ENCODE peak calls at places on chromosome 10, in six cellular contexts. B, A, F, R, D and E are unnamed samples.

GRCh38 chr10:131494451-131494850 is 182.9 kb upstream of the TCERG1L start:
- DNase-seq in D (no peak), R (no peak), B (no peak), F (peak), A (no peak), E (no peak)

GRCh38 chr10:12480440-12480839 is 131.1 kb downstream of the CAMK1D start:
- DNase-seq in A (no peak), R (no peak), D (no peak), B (no peak), F (no peak), E (no peak)

GRCh38 chr10:127872011-127872741 is 20.6 kb downstream of the CLRN3 start:
- DNase-seq in F (no peak), D (no peak), A (no peak), B (no peak), R (peak), E (no peak)

GRCh38 chr10:4748726-4749443 is 77.1 kb upstream of the AKR1E2 start:
- DNase-seq in B (no peak), F (no peak), R (no peak), D (no peak), A (no peak), E (no peak)

GRCh38 chr10:32142646-32143045 is 86.4 kb upstream of the KIF5B start:
- DNase-seq in R (no peak), D (no peak), B (no peak), A (no peak), F (no peak), E (no peak)

GRCh38 chr10:30013684-30014246 is 45.6 kb downstream of the JCAD start:
- DNase-seq in R (peak), D (no peak), B (no peak), A (no peak), F (no peak), E (no peak)

GRCh38 chr10:123999956-124000615 is 93.3 kb downstream of the CHST15 start:
- DNase-seq in A (no peak), B (no peak), F (peak), D (no peak), R (peak), E (no peak)

GRCh38 chr10:4807803-4808507 is 18.1 kb upstream of the AKR1E2 start:
- DNase-seq in D (no peak), A (no peak), R (no peak), B (no peak), F (no peak), E (peak)

GRCh38 chr10:70816220-70816894 is 609 bp downstream of the SGPL1 start:
- DNase-seq in A (peak), D (peak), R (peak), B (peak), F (no peak), E (peak)

GRCh38 chr10:129787557-129787956 is 176.5 kb downstream of the EBF3 start:
- DNase-seq in R (no peak), B (no peak), D (no peak), A (no peak), F (no peak), E (no peak)

GRCh38 chr10:103659674-103660363 is 166.3 kb downstream of the NEURL1 start:
- DNase-seq in A (peak), D (peak), R (no peak), F (no peak), B (no peak), E (peak)

DNA sequence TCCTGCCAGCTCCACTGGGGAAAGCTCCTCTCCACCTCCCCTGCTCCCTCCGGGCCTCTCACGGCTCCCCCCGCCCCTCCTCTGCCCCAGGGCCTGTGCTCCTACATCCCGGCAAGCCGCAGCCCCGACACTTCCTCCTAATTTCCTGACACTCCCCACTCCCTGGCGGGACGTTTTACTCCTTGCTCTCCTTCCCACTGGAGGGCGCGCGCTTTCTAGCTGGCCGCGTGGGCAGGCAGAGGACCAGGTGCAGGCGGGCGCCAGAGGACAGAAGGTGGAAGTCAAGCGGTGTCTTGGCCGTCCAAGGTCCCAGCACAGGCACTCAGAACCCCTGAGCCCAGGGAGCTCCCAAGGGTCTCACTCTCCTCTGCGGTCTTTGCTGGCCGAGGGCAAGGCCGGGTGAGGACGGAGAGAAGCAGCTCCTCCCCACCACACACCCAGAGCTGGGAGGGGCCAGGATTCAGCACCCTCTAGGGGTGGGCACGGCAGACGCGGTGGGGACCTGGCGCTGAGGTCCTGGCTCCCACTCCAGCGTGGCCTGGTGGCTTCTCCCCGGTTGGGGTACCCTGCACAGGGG is 19.1 kb downstream of the ADAM8 start:
- DNase-seq in B (no peak), R (peak), D (peak), F (no peak), A (peak), E (no peak)
- TF ChIP-seq POLR2A in B (peak), R (no peak), D (no peak), F (no peak), A (no peak), E (no peak)

GRCh38 chr10:82621680-82622079 is 746.7 kb downstream of the NRG3 start:
- DNase-seq in F (no peak), B (no peak), A (no peak), R (no peak), D (no peak), E (no peak)
- TF ChIP-seq POLR2A in F (no peak), B (no peak), A (no peak), R (no peak), D (no peak), E (no peak)

GRCh38 chr10:44958897-44959242 is 732 bp upstream of the RASSF4 start:
- DNase-seq in A (no peak), R (no peak), B (no peak), F (no peak), D (no peak), E (no peak)

GRCh38 chr10:44960482-44961230 is 1.1 kb downstream of the RASSF4 start:
- DNase-seq in F (no peak), B (no peak), A (no peak), D (no peak), R (no peak), E (no peak)

GRCh38 chr10:44960098-44960480 is 487 bp downstream of the RASSF4 start:
- DNase-seq in R (no peak), A (no peak), F (no peak), B (no peak), D (no peak), E (no peak)

GRCh38 chr10:44958196-44958896 is 1.3 kb upstream of the RASSF4 start:
- DNase-seq in A (no peak), D (no peak), R (no peak), F (no peak), B (no peak), E (peak)

DNA sequence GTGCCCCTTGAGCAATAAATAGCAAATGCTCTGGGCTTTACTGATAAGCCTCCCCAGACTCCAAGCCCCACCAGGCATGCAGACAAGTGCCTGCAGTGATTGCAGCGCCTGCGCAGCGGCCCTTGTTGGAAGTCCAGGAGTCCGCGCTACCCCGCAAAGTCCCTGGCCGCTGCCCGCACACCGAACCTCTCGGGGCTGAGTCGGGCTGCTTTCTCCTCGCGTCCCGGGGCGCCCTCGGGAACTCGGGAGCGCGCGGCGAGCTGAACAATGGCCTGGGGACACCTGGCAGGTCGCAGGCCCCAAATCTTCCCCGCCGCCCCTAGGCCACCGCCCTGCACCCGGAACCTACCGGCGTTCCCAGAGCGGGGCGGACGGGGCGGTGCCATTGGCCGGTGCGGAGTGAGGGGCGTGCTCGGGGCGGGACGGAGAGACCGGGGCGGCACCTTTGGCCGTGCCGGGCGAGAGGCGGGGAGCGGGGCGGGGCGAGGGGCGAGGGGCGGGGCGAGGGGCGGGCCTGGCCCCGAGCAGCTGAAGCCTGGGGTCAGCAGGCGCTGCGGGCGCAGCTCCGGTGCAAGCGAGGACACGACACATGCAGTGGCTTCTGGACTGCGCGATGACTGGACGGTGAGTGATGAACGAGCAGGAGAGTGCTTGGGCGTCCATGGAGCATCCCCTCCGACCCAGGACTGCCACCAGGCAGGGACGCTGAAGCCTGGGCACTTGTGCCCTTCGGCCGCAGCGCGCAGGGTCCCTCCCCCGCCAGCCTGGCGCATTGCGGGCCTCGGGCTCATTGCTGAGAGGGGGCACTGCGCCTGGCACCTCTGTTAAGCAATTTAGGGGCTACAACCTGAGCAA is at the start of gene RASSF4:
- DNase-seq in R (peak), B (peak), F (peak), D (peak), A (peak), E (peak)
- TF ChIP-seq POLR2A in R (peak), B (peak), F (peak), D (peak), A (peak), E (peak)

DNA sequence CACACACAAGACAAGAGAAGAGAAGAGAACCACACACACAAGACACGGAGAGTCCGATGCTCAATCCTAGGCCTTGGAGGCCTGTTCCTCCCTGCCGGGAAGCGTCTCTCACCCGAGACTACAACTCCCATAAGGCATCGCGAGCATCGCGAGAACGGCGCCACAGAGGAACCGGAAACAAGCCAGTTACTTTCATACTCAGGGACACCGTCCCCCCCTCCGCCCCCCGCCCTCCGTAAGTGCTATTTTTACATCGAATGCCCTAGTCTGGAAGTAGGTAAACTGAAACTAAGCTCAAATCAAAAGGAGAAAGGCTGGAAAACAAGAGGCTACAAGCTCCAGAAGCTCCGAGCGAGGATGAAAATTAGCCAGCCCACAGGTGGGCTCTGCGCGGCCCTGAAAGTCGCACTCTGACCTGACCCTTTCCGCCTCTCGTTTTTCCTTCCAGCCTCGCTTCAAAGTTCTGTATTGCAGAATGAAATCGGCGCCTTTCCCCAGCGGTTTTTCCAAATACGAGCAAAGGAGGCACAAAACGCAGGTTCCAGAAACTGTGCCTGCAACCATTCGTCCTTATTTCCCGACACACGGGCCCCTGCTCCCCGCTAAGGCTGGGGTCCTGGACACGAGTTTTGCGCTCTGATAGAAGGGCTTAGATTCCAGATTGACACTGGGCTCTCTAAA is 11.5 kb upstream of the DNAJC12 start:
- DNase-seq in D (peak), A (peak), F (peak), R (peak), B (peak), E (peak)
- TF ChIP-seq POLR2A in D (peak), A (peak), F (no peak), R (peak), B (peak), E (peak)

GRCh38 chr10:125160856-125161569 is 650 bp upstream of the CTBP2 start:
- DNase-seq in R (peak), A (no peak), D (peak), F (no peak), B (peak), E (peak)
- TF ChIP-seq POLR2A in R (peak), A (no peak), D (peak), F (no peak), B (peak), E (peak)

GRCh38 chr10:87861953-87862643 is 1.2 kb downstream of the KLLN start:
- DNase-seq in A (peak), B (peak), F (peak), D (peak), R (peak), E (peak)
- TF ChIP-seq POLR2A in A (peak), B (peak), F (peak), D (peak), R (peak), E (peak)

DNA sequence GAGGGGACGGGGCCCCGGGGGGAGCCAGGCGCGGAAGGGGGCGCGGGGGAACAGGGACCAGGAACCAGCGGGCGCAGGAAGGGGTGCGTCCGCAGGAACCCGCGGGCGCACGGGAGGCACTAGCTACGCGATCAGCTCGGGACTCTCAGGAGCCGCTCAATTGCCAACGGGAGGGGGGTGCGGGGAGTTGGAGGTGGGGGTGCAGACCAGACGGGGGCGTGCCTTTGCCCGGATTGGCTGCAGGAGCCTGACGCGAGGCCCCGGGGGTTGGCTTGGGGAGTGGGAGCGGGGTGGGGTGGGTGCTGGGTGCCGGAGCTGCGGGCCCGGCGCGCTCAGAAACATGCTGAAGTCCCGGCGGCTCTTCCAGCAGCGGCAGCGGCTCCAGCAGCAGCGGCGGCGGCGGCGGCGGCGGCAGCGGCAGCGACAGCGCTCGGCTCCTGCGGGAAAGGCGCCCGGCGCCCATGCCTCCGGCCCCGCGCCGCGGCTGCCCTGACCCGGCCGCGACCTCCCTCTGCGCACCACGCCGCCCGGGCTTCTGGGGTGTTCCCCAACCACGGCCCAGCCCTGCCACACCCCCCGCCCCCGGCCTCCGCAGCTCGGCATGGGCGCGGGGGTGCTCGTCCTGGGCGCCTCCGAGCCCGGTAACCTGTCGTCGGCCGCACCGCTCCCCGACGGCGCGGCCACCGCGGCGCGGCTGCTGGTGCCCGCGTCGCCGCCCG is at the start of gene ADRB1:
- DNase-seq in B (peak), D (peak), R (no peak), A (peak), F (peak), E (peak)
- TF ChIP-seq POLR2A in B (no peak), D (peak), R (no peak), A (no peak), F (peak), E (peak)

GRCh38 chr10:97640868-97641811 is 669 bp downstream of the PI4K2A start:
- DNase-seq in R (peak), B (no peak), F (no peak), D (peak), A (peak), E (peak)
- TF ChIP-seq POLR2A in R (no peak), B (no peak), F (no peak), D (no peak), A (no peak), E (no peak)

GRCh38 chr10:118738422-118738821 is 16.3 kb downstream of the CACUL1 start:
- DNase-seq in B (no peak), F (no peak), D (no peak), R (no peak), A (no peak), E (no peak)
- TF ChIP-seq POLR2A in B (no peak), F (no peak), D (no peak), R (no peak), A (no peak), E (no peak)

GRCh38 chr10:122165914-122166313 is 105.2 kb upstream of the BTBD16 start:
- DNase-seq in A (no peak), D (no peak), B (no peak), F (no peak), R (no peak), E (no peak)

GRCh38 chr10:122165492-122165832 is 105.6 kb upstream of the BTBD16 start:
- DNase-seq in A (no peak), R (no peak), B (no peak), D (no peak), F (no peak), E (no peak)

GRCh38 chr10:122164028-122164601 is 107.0 kb upstream of the BTBD16 start:
- DNase-seq in F (no peak), B (no peak), A (no peak), D (no peak), R (no peak), E (no peak)

GRCh38 chr10:122163182-122164027 is 107.7 kb upstream of the BTBD16 start:
- DNase-seq in A (no peak), B (no peak), F (no peak), R (no peak), D (no peak), E (no peak)

DNA sequence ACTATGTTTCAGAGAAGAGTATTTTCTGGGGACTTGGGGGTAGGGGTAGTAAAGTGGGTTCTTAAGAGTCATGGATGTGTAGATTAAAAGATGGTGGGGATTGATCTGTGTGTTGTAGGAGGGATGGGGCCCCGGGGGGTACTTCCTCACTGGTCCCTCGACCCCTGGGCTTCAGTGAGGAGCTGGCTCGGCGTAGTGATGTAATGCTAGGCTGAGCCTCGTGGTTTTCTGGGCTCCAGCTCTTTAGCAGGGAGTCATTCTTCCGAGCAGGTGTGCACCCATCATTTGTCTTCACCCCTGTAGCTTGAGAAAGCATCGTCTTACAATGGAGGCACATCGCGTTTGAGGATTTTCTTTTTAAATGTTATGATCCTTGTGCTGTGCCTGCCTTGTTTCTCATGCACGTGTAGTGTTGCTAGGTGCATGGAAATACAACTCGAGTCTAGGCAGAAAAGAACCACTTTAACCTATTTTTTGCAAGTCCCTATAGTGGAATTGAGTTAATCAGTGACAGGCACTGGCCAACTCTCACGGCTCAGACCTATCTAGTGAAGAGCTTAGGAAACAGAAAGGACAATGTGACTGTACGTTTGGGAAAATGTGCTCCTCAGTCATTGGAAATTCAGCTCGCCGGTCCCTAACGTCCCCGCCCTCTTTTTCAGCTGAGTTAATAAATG is 106.1 kb upstream of the BTBD16 start:
- DNase-seq in D (no peak), A (no peak), R (no peak), B (no peak), F (no peak), E (no peak)
- TF ChIP-seq POLR2A in D (no peak), A (no peak), R (no peak), B (no peak), F (no peak), E (no peak)